ENCODE peak calls at places on chromosome 10, in five cellular contexts. One of them, this sample, is unnamed.
A peak's percentile ranks its signal among the peaks of the same experiment; 100 is the strongest.

GRCh38 chr10:124436191-124436638 is 13.6 kb downstream of the NKX1-2 start:
- DNase-seq in iris pigment epithelial cell: no peak
- DNase-seq in fibroblast of the conjunctiva: no peak
- DNase-seq in endothelial cell: no peak
- DNase-seq in spleen: no peak
- DNase-seq in this sample: no peak

GRCh38 chr10:58622286-58622685 is 109.6 kb downstream of the BICC1 start:
- DNase-seq in fibroblast of the conjunctiva: no peak
- DNase-seq in spleen: no peak
- DNase-seq in endothelial cell: no peak
- DNase-seq in iris pigment epithelial cell: no peak
- DNase-seq in this sample: no peak

GRCh38 chr10:124013916-124014315 is 79.5 kb downstream of the CHST15 start:
- DNase-seq in spleen: peak; percentile 45
- DNase-seq in endothelial cell: no peak
- DNase-seq in iris pigment epithelial cell: no peak
- DNase-seq in fibroblast of the conjunctiva: no peak
- DNase-seq in this sample: no peak

GRCh38 chr10:64733980-64734379 is 1212.8 kb downstream of the REEP3 start:
- DNase-seq in fibroblast of the conjunctiva: no peak
- DNase-seq in endothelial cell: peak; percentile 25
- DNase-seq in iris pigment epithelial cell: peak; percentile 9
- DNase-seq in spleen: no peak
- DNase-seq in this sample: peak; percentile 38

GRCh38 chr10:99235469-99235871 is at the start of gene HPSE2:
- DNase-seq in fibroblast of the conjunctiva: no peak
- DNase-seq in spleen: no peak
- DNase-seq in endothelial cell: peak; percentile 17
- DNase-seq in iris pigment epithelial cell: no peak
- DNase-seq in this sample: no peak

GRCh38 chr10:63819753-63820347 is 298.6 kb downstream of the REEP3 start:
- DNase-seq in fibroblast of the conjunctiva: peak; percentile 55
- DNase-seq in endothelial cell: peak; percentile 74
- DNase-seq in spleen: no peak
- DNase-seq in iris pigment epithelial cell: peak; percentile 79
- DNase-seq in this sample: peak; percentile 53

GRCh38 chr10:90856964-90857634 is 740 bp downstream of the HTR7 start:
- DNase-seq in spleen: peak; percentile 75
- DNase-seq in iris pigment epithelial cell: no peak
- DNase-seq in fibroblast of the conjunctiva: no peak
- DNase-seq in endothelial cell: peak; percentile 19
- DNase-seq in this sample: no peak

GRCh38 chr10:43872644-43873043 is 224.0 kb upstream of the ZNF32 start:
- DNase-seq in fibroblast of the conjunctiva: no peak
- DNase-seq in endothelial cell: no peak
- DNase-seq in iris pigment epithelial cell: no peak
- DNase-seq in spleen: no peak
- DNase-seq in this sample: no peak

GRCh38 chr10:16870331-16870730 is 53.1 kb upstream of the RSU1 start:
- DNase-seq in fibroblast of the conjunctiva: no peak
- DNase-seq in endothelial cell: no peak
- DNase-seq in spleen: no peak
- DNase-seq in iris pigment epithelial cell: no peak
- DNase-seq in this sample: no peak

GRCh38 chr10:110706690-110707098 is 62.6 kb downstream of the RBM20 start:
- DNase-seq in fibroblast of the conjunctiva: no peak
- DNase-seq in iris pigment epithelial cell: peak; percentile 96
- DNase-seq in spleen: no peak
- DNase-seq in endothelial cell: no peak
- DNase-seq in this sample: no peak

GRCh38 chr10:78830062-78830974 is 238.4 kb upstream of the ZMIZ1 start:
- DNase-seq in endothelial cell: no peak
- DNase-seq in fibroblast of the conjunctiva: no peak
- DNase-seq in spleen: no peak
- DNase-seq in iris pigment epithelial cell: peak; percentile 17
- DNase-seq in this sample: no peak

GRCh38 chr10:70806841-70807240 is 8.9 kb upstream of the SGPL1 start:
- DNase-seq in spleen: no peak
- DNase-seq in fibroblast of the conjunctiva: no peak
- DNase-seq in iris pigment epithelial cell: no peak
- DNase-seq in endothelial cell: no peak
- DNase-seq in this sample: no peak

GRCh38 chr10:58894929-58895328 is 281.5 kb upstream of the PHYHIPL start:
- DNase-seq in fibroblast of the conjunctiva: no peak
- DNase-seq in endothelial cell: no peak
- DNase-seq in spleen: no peak
- DNase-seq in iris pigment epithelial cell: no peak
- DNase-seq in this sample: no peak

GRCh38 chr10:80259405-80259871 is 30.0 kb downstream of the MAT1A start:
- DNase-seq in spleen: no peak
- DNase-seq in fibroblast of the conjunctiva: no peak
- DNase-seq in iris pigment epithelial cell: peak; percentile 33
- DNase-seq in endothelial cell: no peak
- DNase-seq in this sample: no peak

GRCh38 chr10:89547853-89548513 is 12.6 kb upstream of the SLC16A12 start:
- DNase-seq in endothelial cell: no peak
- DNase-seq in fibroblast of the conjunctiva: no peak
- DNase-seq in spleen: no peak
- DNase-seq in iris pigment epithelial cell: no peak
- DNase-seq in this sample: no peak

GRCh38 chr10:5813091-5813340 is 218 bp downstream of the GDI2 start:
- DNase-seq in endothelial cell: no peak
- DNase-seq in fibroblast of the conjunctiva: no peak
- DNase-seq in iris pigment epithelial cell: no peak
- DNase-seq in spleen: no peak
- DNase-seq in this sample: no peak

GRCh38 chr10:22253578-22253882 is 35.7 kb upstream of the EBLN1 start:
- DNase-seq in fibroblast of the conjunctiva: no peak
- DNase-seq in spleen: peak; percentile 89
- DNase-seq in iris pigment epithelial cell: no peak
- DNase-seq in endothelial cell: peak; percentile 29
- DNase-seq in this sample: no peak